ENCODE peak calls at places on chromosomes 3 and 15, in ten cellular contexts. L is amniotic epithelial cell, V is PC-3, X is vagina, S is HFFc6, T is T-helper 9 cell, W is NCI-H2081, G is midbrain, O is hepatocyte, K is WTC11. B is an unnamed sample.

GRCh38 chr15:69144530-69144929 is 15.9 kb upstream of the GLCE start:
- DNase-seq in S (no peak), X (no peak), O (no peak), K (no peak), T (no peak), W (no peak), V (no peak), G (no peak), L (no peak), B (no peak)

GRCh38 chr3:11917051-11917450 is 70.4 kb upstream of the TAMM41 start:
- DNase-seq in K (no peak), V (no peak), S (no peak), O (no peak), L (no peak), W (no peak), T (no peak), G (no peak), X (peak), B (no peak)

GRCh38 chr15:100891316-100892012 is 11.8 kb downstream of the ALDH1A3 start:
- DNase-seq in X (no peak), G (peak), K (peak), S (no peak), O (no peak), V (peak), T (no peak), L (no peak), W (no peak), B (no peak)

GRCh38 chr3:196180346-196180745 is 30.9 kb downstream of the ZDHHC19 start:
- DNase-seq in L (no peak), G (no peak), K (no peak), W (no peak), X (no peak), T (no peak), O (no peak), V (no peak), S (no peak), B (no peak)

GRCh38 chr3:14467723-14468620 is 65.6 kb downstream of the SLC6A6 start:
- DNase-seq in W (peak), V (peak), X (no peak), O (peak), S (no peak), T (peak), K (peak), L (peak), G (peak), B (no peak)

GRCh38 chr3:82496890-82497560 is 735.6 kb upstream of the GBE1 start:
- DNase-seq in G (no peak), L (no peak), V (peak), K (peak), S (no peak), W (no peak), X (no peak), T (no peak), O (peak), B (no peak)

GRCh38 chr3:112390783-112391641 is 58.1 kb downstream of the CD200 start:
- DNase-seq in G (peak), O (peak), X (no peak), S (peak), V (peak), K (no peak), W (no peak), L (peak), T (no peak), B (peak)

GRCh38 chr3:167700046-167700445 is 34.6 kb downstream of the PDCD10 start:
- DNase-seq in V (no peak), L (no peak), S (no peak), K (no peak), O (no peak), X (no peak), G (no peak), T (no peak), W (no peak), B (no peak)

GRCh38 chr3:195906865-195907729 is 1.3 kb downstream of the TNK2 start:
- DNase-seq in X (no peak), V (peak), G (peak), L (no peak), S (no peak), O (no peak), T (peak), W (peak), K (no peak), B (no peak)

GRCh38 chr3:152977356-152977755 is 142.4 kb downstream of the P2RY1 start:
- DNase-seq in O (no peak), X (no peak), T (no peak), G (no peak), L (no peak), V (no peak), S (no peak), W (no peak), K (no peak), B (no peak)

B was measured in iris pigment epithelial cell.